ENCODE peak calls at places on chromosomes 4 and X, in four cellular contexts. One of them, this sample, is unnamed. For H3K36me3, the result is how much of the 10 kb centered on the place peaks cover.

GRCh38 chr4:78057135-78057599 is at the start of gene FRAS1:
- DNase-seq in Panc1: no peak
- DNase-seq in endodermal cell: peak
- DNase-seq in hepatocyte: peak
- DNase-seq in this sample: no peak

GRCh38 chr4:148444296-148445070 is 2.3 kb upstream of the NR3C2 start:
- DNase-seq in Panc1: no peak
- DNase-seq in endodermal cell: peak
- DNase-seq in hepatocyte: peak
- DNase-seq in this sample: no peak

GRCh38 chr4:158996669-158997074 is 106.2 kb upstream of the RAPGEF2 start:
- DNase-seq in Panc1: peak
- DNase-seq in endodermal cell: no peak
- DNase-seq in hepatocyte: peak
- DNase-seq in this sample: peak

GRCh38 chr4:107747748-107748486 is 27.9 kb upstream of the PAPSS1 start:
- DNase-seq in Panc1: no peak
- DNase-seq in endodermal cell: no peak
- DNase-seq in hepatocyte: no peak
- DNase-seq in this sample: no peak

GRCh38 chr4:62250100-62250499 is 1050.0 kb downstream of the ADGRL3 start:
- DNase-seq in Panc1: no peak
- DNase-seq in endodermal cell: no peak
- DNase-seq in hepatocyte: no peak
- DNase-seq in this sample: no peak

GRCh38 chr4:102586644-102587021 is 85.5 kb downstream of the NFKB1 start:
- DNase-seq in Panc1: no peak
- DNase-seq in endodermal cell: no peak
- DNase-seq in hepatocyte: no peak
- DNase-seq in this sample: no peak

GRCh38 chrX:68589372-68589753 is 58.1 kb upstream of the STARD8 start:
- DNase-seq in Panc1: no peak
- DNase-seq in endodermal cell: no peak
- DNase-seq in hepatocyte: no peak
- DNase-seq in this sample: no peak

GRCh38 chr4:121738780-121739547 is 26.0 kb downstream of the SMIM43 start:
- DNase-seq in Panc1: no peak
- DNase-seq in endodermal cell: no peak
- DNase-seq in hepatocyte: no peak
- DNase-seq in this sample: no peak

GRCh38 chr4:80005863-80006262 is 67.2 kb downstream of the ANTXR2 start:
- DNase-seq in Panc1: no peak
- DNase-seq in endodermal cell: no peak
- DNase-seq in hepatocyte: no peak
- DNase-seq in this sample: no peak

GRCh38 chr4:66034671-66035070 is 364.4 kb upstream of the EPHA5 start:
- DNase-seq in Panc1: no peak
- DNase-seq in endodermal cell: no peak
- DNase-seq in hepatocyte: no peak
- DNase-seq in this sample: no peak

DNA sequence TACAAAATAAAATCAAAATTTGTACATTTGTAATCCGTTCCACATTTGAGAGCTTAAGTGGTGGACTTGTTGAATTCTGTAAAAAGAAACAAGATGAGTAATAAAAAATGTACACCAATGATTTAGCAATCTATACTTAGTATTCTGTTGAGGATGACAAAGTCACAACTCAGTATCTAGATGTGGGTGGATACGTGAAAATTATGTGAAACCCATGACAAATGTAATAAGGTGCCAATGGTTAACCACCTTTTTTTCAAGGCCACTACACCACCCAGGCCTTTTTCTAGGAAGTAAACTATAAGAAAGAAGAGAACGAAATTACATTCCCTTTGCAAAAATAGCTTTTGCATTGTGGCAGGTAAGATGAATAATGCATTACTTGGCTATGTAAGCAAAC is 77.0 kb downstream of the ATP8A1 start:
- DNase-seq in Panc1: no peak
- DNase-seq in endodermal cell: no peak
- DNase-seq in hepatocyte: no peak
- DNase-seq in this sample: no peak
- H3K36me3 ChIP-seq in Panc1: under half
- H3K36me3 ChIP-seq in endodermal cell: under half
- H3K36me3 ChIP-seq in hepatocyte: under half
- H3K36me3 ChIP-seq in this sample: under half

GRCh38 chr4:20432098-20432497 is 180.4 kb downstream of the SLIT2 start:
- DNase-seq in Panc1: no peak
- DNase-seq in endodermal cell: no peak
- DNase-seq in hepatocyte: peak
- DNase-seq in this sample: no peak

GRCh38 chr4:20431422-20432014 is 179.8 kb downstream of the SLIT2 start:
- DNase-seq in Panc1: no peak
- DNase-seq in endodermal cell: no peak
- DNase-seq in hepatocyte: peak
- DNase-seq in this sample: no peak

GRCh38 chr4:20426028-20426427 is 174.3 kb downstream of the SLIT2 start:
- DNase-seq in Panc1: no peak
- DNase-seq in endodermal cell: no peak
- DNase-seq in hepatocyte: no peak
- DNase-seq in this sample: no peak

GRCh38 chr4:20430555-20430954 is 178.8 kb downstream of the SLIT2 start:
- DNase-seq in Panc1: no peak
- DNase-seq in endodermal cell: no peak
- DNase-seq in hepatocyte: no peak
- DNase-seq in this sample: no peak

DNA sequence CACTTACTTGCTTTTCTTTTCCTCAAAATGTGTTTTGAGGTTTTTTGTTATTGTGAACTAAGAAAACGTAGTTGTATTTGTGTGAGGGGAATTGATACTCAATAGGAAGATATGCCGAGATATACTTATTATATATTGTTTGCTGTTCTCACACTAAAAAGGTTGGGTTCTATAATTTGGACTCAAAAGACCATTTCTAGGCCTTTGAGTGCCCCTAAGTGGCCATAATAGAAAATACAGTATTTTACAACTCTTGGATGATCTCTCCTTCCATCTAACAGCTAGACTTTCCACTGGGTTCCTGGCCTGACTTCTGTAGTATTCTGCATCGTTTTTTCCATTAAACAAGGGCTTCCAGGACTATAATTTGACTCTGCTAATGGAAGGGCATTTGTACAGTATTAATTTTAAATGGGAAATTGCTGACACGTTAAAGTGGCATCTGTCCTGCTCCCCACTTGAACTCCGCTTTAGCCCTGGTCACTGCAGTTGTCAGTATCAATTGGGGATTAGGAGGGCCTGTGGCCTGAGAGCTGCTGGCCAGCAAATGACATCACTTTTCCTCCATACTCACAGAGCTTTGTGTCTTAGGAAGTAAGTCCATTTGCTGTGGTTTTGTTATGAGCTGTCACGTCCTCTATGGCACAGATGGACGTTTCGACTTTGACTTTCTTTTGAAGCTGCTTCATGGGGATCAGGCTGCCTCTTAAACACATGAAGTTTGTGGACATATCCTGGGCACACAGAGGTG is 176.9 kb downstream of the SLIT2 start:
- DNase-seq in Panc1: no peak
- DNase-seq in endodermal cell: no peak
- DNase-seq in hepatocyte: no peak
- DNase-seq in this sample: no peak
- TF ChIP-seq CTCF in Panc1: peak
- TF ChIP-seq CTCF in endodermal cell: peak
- TF ChIP-seq CTCF in hepatocyte: peak
- TF ChIP-seq CTCF in this sample: peak

GRCh38 chr4:185282968-185283367 is 73.6 kb downstream of the SNX25 start:
- DNase-seq in Panc1: no peak
- DNase-seq in endodermal cell: peak
- DNase-seq in hepatocyte: no peak
- DNase-seq in this sample: no peak
- H3K36me3 ChIP-seq in Panc1: under half
- H3K36me3 ChIP-seq in endodermal cell: under half
- H3K36me3 ChIP-seq in hepatocyte: under half
- H3K36me3 ChIP-seq in this sample: under half

GRCh38 chr4:88569944-88570455 is 22.3 kb upstream of the HERC3 start:
- DNase-seq in Panc1: no peak
- DNase-seq in endodermal cell: no peak
- DNase-seq in hepatocyte: no peak
- DNase-seq in this sample: peak

GRCh38 chr4:88575222-88575621 is 17.1 kb upstream of the HERC3 start:
- DNase-seq in Panc1: no peak
- DNase-seq in endodermal cell: no peak
- DNase-seq in hepatocyte: no peak
- DNase-seq in this sample: no peak

GRCh38 chr4:88573286-88573994 is 18.8 kb upstream of the HERC3 start:
- DNase-seq in Panc1: no peak
- DNase-seq in endodermal cell: no peak
- DNase-seq in hepatocyte: no peak
- DNase-seq in this sample: no peak

DNA sequence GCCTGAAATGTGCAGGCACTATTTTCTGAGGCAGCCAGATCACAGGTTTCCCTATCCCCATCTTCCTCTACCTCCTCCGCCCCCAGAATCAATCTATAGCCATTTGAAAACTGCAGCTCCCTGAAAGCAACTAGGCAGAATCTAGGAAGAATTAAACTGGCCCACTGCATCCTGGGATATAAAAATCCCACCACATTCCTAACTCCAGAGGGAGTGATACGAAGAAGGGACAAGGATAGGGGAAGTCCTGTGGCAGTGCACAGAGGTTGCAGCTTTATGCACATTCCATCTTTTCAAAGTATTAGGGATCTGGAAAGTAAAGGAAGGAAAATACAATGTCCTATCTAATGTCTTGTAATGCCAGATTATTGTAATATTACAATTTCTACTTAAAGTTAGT is 18.3 kb upstream of the HERC3 start:
- DNase-seq in Panc1: no peak
- DNase-seq in endodermal cell: peak
- DNase-seq in hepatocyte: no peak
- DNase-seq in this sample: no peak
- TF ChIP-seq CTCF in Panc1: no peak
- TF ChIP-seq CTCF in endodermal cell: peak
- TF ChIP-seq CTCF in hepatocyte: peak
- TF ChIP-seq CTCF in this sample: peak

DNA sequence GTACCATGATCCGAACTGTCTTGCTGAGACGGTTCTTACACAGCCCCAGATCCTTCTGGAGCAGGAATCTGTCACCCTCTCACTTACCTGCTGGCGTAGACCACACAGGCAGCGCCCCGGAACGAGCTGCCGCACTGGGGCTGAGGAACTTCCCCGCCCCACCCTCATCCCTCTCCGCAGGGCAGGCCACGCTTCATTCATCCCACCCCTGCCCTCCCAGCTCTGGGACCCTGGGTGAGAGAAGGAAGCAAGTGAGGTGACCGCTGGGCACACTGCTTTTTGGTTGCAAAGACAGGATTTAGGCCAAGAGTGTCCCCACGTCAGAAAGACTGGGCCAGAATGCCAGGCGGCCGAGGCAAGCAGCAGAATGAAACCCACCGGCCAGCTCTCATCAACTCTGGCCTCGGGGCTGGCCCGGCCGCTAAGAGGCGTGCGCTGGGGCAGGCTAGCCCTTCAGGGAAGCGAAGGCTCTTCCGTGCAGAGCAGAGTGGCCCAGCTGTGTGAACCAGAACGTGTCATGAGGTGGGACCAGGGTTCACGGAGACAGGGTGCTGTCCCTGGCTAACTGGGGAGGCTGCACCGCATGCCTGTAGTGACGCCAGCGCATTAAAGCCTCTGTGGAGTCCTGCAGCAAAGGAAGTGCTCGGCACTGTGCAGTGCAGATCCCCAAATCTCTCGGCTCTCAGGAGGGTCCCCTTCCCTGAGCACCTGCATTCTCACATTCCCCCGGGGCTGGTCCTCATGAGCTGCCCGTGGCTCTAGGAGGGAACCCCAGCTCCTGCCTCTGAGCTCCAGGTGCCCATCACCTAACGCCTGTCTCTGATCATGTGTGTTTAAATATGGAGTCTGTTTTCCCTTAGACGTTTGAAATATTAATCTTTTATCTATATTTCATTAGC is 6.4 kb downstream of the LRPAP1 start:
- DNase-seq in Panc1: no peak
- DNase-seq in endodermal cell: peak
- DNase-seq in hepatocyte: no peak
- DNase-seq in this sample: no peak
- H3K36me3 ChIP-seq in Panc1: under half
- H3K36me3 ChIP-seq in endodermal cell: under half
- H3K36me3 ChIP-seq in hepatocyte: under half
- H3K36me3 ChIP-seq in this sample: under half

GRCh38 chrX:116204947-116205346 is 34.4 kb downstream of the AGTR2 start:
- DNase-seq in Panc1: no peak
- DNase-seq in endodermal cell: no peak
- DNase-seq in hepatocyte: peak
- DNase-seq in this sample: no peak
- TF ChIP-seq CTCF in Panc1: peak
- TF ChIP-seq CTCF in endodermal cell: peak
- TF ChIP-seq CTCF in hepatocyte: peak
- TF ChIP-seq CTCF in this sample: peak

GRCh38 chr4:8391972-8392371 is 48.6 kb downstream of the ACOX3 start:
- DNase-seq in Panc1: no peak
- DNase-seq in endodermal cell: no peak
- DNase-seq in hepatocyte: no peak
- DNase-seq in this sample: no peak
- H3K36me3 ChIP-seq in Panc1: under half
- H3K36me3 ChIP-seq in endodermal cell: half or more
- H3K36me3 ChIP-seq in hepatocyte: under half
- H3K36me3 ChIP-seq in this sample: under half

DNA sequence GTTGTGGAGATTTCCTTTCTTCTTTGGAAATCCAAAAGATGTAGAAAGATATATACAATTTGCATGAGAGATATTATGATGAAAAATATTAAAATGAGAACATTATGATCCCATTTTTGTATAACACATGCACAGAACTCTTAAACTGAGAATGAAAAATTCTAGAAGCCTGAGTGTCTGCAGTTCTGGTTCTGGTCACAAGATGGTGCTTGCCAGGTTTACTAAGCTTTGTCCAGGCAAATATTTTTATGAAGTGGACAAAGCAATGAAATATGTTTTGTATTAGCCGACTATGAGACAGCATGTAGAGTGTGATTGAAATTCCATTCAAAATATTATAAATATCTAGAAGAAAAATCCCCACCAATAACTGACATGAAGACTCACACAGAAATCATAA is 2.2 kb downstream of the PWWP3B start:
- DNase-seq in Panc1: no peak
- DNase-seq in endodermal cell: no peak
- DNase-seq in hepatocyte: peak
- DNase-seq in this sample: no peak
- TF ChIP-seq CTCF in Panc1: peak
- TF ChIP-seq CTCF in endodermal cell: peak
- TF ChIP-seq CTCF in hepatocyte: peak
- TF ChIP-seq CTCF in this sample: peak

DNA sequence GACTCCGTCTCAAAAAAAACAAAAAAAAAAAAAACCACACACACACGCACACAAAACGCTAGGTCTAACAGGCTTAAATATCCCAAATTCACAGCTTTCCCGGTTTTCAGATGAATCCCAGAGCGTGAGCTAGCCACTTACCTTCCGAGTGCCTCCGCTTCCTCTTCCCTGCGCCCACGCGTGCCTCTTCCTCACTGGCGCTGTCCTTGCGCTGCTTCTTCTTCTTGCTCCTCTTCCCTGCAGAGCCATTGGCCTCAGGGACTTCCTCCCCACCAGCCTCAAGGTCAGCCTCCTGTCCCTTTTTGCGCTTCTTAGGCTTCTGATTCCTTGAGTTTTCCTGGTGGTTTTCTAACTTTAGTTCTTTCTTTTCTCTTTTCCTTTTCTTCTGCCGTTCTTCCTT is 15.7 kb downstream of the LYAR start:
- DNase-seq in Panc1: no peak
- DNase-seq in endodermal cell: no peak
- DNase-seq in hepatocyte: no peak
- DNase-seq in this sample: no peak
- H3K36me3 ChIP-seq in Panc1: under half
- H3K36me3 ChIP-seq in endodermal cell: half or more
- H3K36me3 ChIP-seq in hepatocyte: under half
- H3K36me3 ChIP-seq in this sample: under half

GRCh38 chrX:85052636-85053343 is 49.1 kb downstream of the APOOL start:
- DNase-seq in Panc1: peak
- DNase-seq in endodermal cell: no peak
- DNase-seq in hepatocyte: no peak
- DNase-seq in this sample: peak
- TF ChIP-seq CTCF in Panc1: peak
- TF ChIP-seq CTCF in endodermal cell: peak
- TF ChIP-seq CTCF in hepatocyte: peak
- TF ChIP-seq CTCF in this sample: peak